ENCODE peak calls at places on chromosomes 11 and 22, in five cellular contexts. M is MM.1S, B is hepatocyte, K is PC-3, J is neural progenitor cell. Y is an unnamed sample.

GRCh38 chr11:68459886-68460740 is 439 bp upstream of the PPP6R3 start:
- DNase-seq in K (peak), M (peak), B (peak), J (peak), Y (peak)

GRCh38 chr11:117157507-117157906 is 13.4 kb downstream of the PAFAH1B2 start:
- DNase-seq in K (no peak), B (no peak), M (no peak), J (no peak), Y (no peak)

GRCh38 chr11:20448838-20449237 is 61.3 kb downstream of the PRMT3 start:
- DNase-seq in K (peak), J (no peak), M (no peak), B (no peak), Y (no peak)

GRCh38 chr11:61718613-61719302 is 33.7 kb upstream of the MYRF start:
- DNase-seq in M (no peak), B (peak), J (peak), K (no peak), Y (no peak)

GRCh38 chr11:119378851-119379465 is 2.5 kb downstream of the USP2 start:
- DNase-seq in K (no peak), M (no peak), J (peak), B (no peak), Y (no peak)

GRCh38 chr11:92219476-92219875 is 5.1 kb upstream of the FAT3 start:
- DNase-seq in M (no peak), B (no peak), K (no peak), J (peak), Y (no peak)

GRCh38 chr11:27242591-27242990 is 120.4 kb downstream of the CCDC34 start:
- DNase-seq in M (peak), K (no peak), J (no peak), B (no peak), Y (no peak)

GRCh38 chr22:24331468-24332440 is 61.1 kb downstream of the SPECC1L start:
- DNase-seq in K (no peak), B (no peak), M (no peak), J (no peak), Y (no peak)

GRCh38 chr22:44398791-44399190 is 86.0 kb upstream of the SHISAL1 start:
- DNase-seq in M (no peak), B (no peak), J (no peak), K (no peak), Y (no peak)

GRCh38 chr22:41873391-41873790 is 40.5 kb downstream of the SREBF2 start:
- DNase-seq in M (no peak), J (no peak), K (no peak), B (no peak), Y (no peak)

GRCh38 chr11:124863826-124864165 is 1.4 kb upstream of the ROBO3 start:
- DNase-seq in J (peak), M (no peak), K (peak), B (peak), Y (no peak)

GRCh38 chr11:66593303-66593635 is 284 bp downstream of the CCS start:
- DNase-seq in J (no peak), B (no peak), K (no peak), M (no peak), Y (no peak)

GRCh38 chr11:118916842-118917388 is 8.8 kb downstream of the BCL9L start:
- DNase-seq in J (peak), M (no peak), B (peak), K (peak), Y (no peak)

GRCh38 chr11:62514151-62514550 is 32.5 kb downstream of the AHNAK start:
- DNase-seq in M (no peak), K (no peak), J (no peak), B (no peak), Y (no peak)

GRCh38 chr11:132943325-132943736 is 589.0 kb downstream of the OPCML start:
- DNase-seq in K (no peak), M (no peak), B (no peak), J (no peak), Y (no peak)

GRCh38 chr22:50041361-50042065 is 16.6 kb downstream of the TTLL8 start:
- DNase-seq in M (no peak), K (no peak), B (no peak), J (no peak), Y (no peak)

GRCh38 chr11:12182650-12183511 is 72.5 kb downstream of the MICAL2 start:
- DNase-seq in M (no peak), B (peak), K (peak), J (no peak), Y (no peak)

GRCh38 chr22:20463324-20464095 is 25.9 kb upstream of the SCARF2 start:
- DNase-seq in J (no peak), B (no peak), K (no peak), M (peak), Y (peak)

GRCh38 chr11:113874920-113875413 is 405 bp downstream of the USP28 start:
- DNase-seq in B (no peak), K (peak), J (peak), M (peak), Y (no peak)

GRCh38 chr11:65479184-65480145 is 19.4 kb upstream of the MALAT1 start:
- DNase-seq in K (no peak), J (peak), B (peak), M (no peak), Y (no peak)

GRCh38 chr11:76444384-76445121 is at the start of gene EMSY:
- DNase-seq in M (peak), K (peak), B (peak), J (peak), Y (peak)

GRCh38 chr11:81874627-81875026 is 859.0 kb downstream of the FAM181B start:
- DNase-seq in B (no peak), J (peak), K (no peak), M (peak), Y (peak)

GRCh38 chr22:24950272-24950902 is 2.1 kb upstream of the KIAA1671 start:
- DNase-seq in B (no peak), J (peak), K (no peak), M (no peak), Y (no peak)

GRCh38 chr11:61536676-61537270 is 28.2 kb downstream of the LRRC10B start:
- DNase-seq in J (peak), K (no peak), M (no peak), B (no peak), Y (no peak)

GRCh38 chr11:120316880-120317688 is 8.0 kb upstream of the TLCD5 start:
- DNase-seq in K (peak), M (no peak), J (no peak), B (peak), Y (no peak)

GRCh38 chr22:25582946-25583345 is 18.5 kb downstream of the GRK3 start:
- DNase-seq in J (no peak), M (no peak), K (no peak), B (no peak), Y (no peak)

GRCh38 chr22:42670921-42671709 is 21.9 kb upstream of the CYB5R3 start:
- DNase-seq in M (no peak), B (no peak), J (no peak), K (peak), Y (no peak)

DNA sequence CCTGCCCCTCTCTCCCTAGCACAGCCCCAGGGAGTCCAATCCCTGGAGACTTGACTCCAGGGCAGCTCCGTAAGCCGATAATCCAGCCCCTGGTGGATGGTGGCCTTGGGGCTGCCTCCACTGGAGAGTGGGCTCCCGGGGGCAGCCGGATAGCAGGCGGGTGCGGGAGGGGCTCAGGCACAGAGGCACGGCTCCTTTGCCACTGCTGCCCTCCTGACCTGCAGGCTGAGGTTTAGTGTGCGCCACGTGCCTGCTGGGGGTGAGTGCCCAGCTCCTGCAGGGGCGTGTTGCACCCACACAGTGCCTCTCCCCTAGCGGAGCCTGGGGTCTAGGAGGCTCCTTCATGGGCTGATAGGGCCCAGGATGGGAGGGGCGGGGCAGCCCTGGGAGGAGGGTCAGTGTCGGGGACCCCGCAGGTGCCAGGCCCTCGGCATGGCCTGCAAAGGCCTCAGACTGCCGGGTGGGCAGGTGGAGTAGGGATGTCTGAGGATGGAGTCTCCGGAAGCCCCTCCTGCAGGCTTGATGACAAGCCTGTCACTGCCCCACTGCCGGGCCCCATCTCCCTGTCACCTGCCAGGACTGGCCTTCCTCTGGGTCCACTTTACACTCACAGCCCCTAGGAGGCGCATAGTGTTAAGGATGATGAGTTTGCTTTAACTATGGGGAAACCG is 5.6 kb downstream of the DUSP8 start:
- DNase-seq in M (no peak), J (no peak), B (peak), K (no peak), Y (no peak)
- TF ChIP-seq CTCF in M (peak), J (peak), B (no peak), K (peak), Y (no peak)

DNA sequence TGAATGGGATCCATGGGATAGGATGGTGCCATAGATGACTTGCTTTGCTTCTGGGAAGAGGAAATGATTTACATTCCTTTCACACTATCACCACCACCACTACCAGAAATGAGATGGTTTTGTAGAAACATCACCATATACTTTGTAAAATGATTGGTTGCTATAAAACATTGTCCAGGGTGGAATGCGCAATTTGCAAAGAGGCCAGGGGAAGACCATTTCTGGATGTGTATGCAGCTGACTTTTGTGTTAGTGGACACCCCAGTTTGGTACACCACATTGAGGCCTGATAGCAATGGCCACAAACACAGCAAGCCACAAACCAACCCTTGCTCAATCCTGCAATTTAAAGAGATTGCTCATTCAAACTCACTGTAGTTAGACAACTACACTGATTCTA is 56.7 kb upstream of the RCN1 start:
- DNase-seq in M (no peak), B (no peak), J (no peak), K (no peak), Y (no peak)
- TF ChIP-seq EZH2phosphoT487 in M (no peak), B (no peak), J (no peak), K (no peak), Y (no peak)

DNA sequence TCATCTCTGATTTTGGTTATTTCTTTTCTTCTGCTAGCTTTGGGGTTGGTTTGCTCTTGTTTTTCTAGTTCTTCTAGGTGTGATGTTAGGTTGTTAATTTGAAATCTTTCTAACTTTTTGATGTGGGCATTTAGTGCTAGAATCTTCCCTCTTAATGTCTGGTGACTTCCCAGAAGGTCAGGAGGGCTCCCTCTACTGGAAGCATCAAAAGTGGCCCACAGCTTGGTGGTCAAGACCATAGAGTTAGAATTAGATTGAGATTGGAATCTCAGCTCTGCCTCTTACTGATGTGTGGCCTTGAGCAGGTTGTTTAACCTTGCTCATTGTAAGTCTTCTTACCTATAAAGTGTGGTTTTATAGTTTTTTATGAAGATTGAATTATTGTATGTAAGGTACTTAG is 99.3 kb downstream of the FDX1 start:
- DNase-seq in K (peak), J (peak), B (no peak), M (peak), Y (peak)
- TF ChIP-seq CTCF in K (peak), J (peak), B (peak), M (peak), Y (peak)

GRCh38 chr11:111479666-111480065 is 32.5 kb downstream of the BTG4 start:
- DNase-seq in K (no peak), J (no peak), B (no peak), M (no peak), Y (no peak)
- TF ChIP-seq EZH2phosphoT487 in K (no peak), J (no peak), B (no peak), M (no peak), Y (no peak)

GRCh38 chr11:1428762-1429316 is 39.1 kb downstream of the BRSK2 start:
- DNase-seq in B (no peak), J (no peak), K (no peak), M (no peak), Y (no peak)
- TF ChIP-seq CTCF in B (no peak), J (no peak), K (no peak), M (no peak), Y (no peak)

DNA sequence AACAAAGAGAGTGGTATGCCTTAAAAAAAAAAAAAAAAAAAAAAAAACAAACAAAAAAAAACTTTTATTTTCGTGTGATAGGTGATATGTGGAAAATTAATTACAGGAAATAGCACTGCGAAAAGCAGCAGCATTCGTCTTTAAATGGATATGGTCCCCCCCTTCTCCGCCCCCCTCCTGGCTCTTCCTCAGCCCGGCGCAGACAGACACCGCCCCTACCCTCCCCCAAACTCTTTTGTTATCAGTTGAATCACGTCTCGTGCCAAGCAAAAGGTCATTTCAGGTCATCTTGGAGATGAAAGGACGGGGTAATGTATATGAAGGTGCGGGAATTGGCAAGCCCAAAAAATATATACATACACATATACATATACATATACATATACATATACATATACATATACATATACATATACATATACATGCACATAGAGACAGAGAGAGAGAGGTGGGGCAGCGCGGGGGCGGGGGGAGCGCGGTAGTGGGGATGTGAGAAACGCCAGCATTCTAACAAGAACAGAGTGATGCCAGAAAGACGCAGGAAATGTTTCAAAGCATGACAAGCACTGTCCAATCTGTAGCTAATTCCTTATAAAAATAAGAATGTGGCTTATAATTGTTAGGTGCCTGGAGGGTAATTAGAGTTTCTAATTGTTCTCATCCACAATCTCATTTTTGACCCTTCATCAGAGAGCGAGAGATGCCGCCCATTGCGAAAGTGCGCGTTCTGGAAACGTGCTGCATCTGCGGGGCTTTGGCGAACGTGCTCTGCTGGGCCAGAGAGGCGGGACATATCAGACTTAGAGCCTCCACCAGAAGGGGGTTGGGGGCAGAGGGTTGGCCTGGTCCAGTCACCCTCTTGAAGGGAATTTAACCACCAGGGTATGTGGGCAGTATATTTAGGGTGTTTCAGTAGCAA is 214.5 kb upstream of the UBASH3B start:
- DNase-seq in B (peak), J (peak), M (no peak), K (no peak), Y (no peak)
- TF ChIP-seq EZH2phosphoT487 in B (no peak), J (no peak), M (no peak), K (no peak), Y (no peak)

GRCh38 chr11:18540207-18541009 is 13.7 kb upstream of the TSG101 start:
- DNase-seq in K (peak), B (peak), J (peak), M (peak), Y (peak)
- TF ChIP-seq CTCF in K (peak), B (peak), J (peak), M (peak), Y (peak)

Y was measured in OCI-LY7.